ENCODE peak calls at places on chromosomes 6 and 20, in six cellular contexts. One of them, this sample, is unnamed.

GRCh38 chr6:155187994-155188706 is 75.7 kb upstream of the CLDN20 start:
- DNase-seq in neural crest cell: no peak
- DNase-seq in suprapubic skin: no peak
- DNase-seq in cardiac fibroblast: peak
- DNase-seq in GM10248: no peak
- DNase-seq in astrocyte of the spinal cord: peak
- DNase-seq in this sample: no peak

GRCh38 chr20:1527923-1528322 is 29.6 kb downstream of the SIRPD start:
- DNase-seq in GM10248: no peak
- DNase-seq in cardiac fibroblast: no peak
- DNase-seq in suprapubic skin: no peak
- DNase-seq in astrocyte of the spinal cord: no peak
- DNase-seq in neural crest cell: no peak
- DNase-seq in this sample: no peak

GRCh38 chr20:13865156-13865555 is 80.3 kb downstream of the NDUFAF5 start:
- DNase-seq in astrocyte of the spinal cord: no peak
- DNase-seq in suprapubic skin: no peak
- DNase-seq in neural crest cell: no peak
- DNase-seq in cardiac fibroblast: no peak
- DNase-seq in GM10248: no peak
- DNase-seq in this sample: no peak

GRCh38 chr6:79468587-79468986 is 68.6 kb downstream of the LCA5 start:
- DNase-seq in GM10248: no peak
- DNase-seq in suprapubic skin: no peak
- DNase-seq in neural crest cell: no peak
- DNase-seq in astrocyte of the spinal cord: no peak
- DNase-seq in cardiac fibroblast: no peak
- DNase-seq in this sample: no peak

GRCh38 chr6:84282566-84282965 is 55.1 kb upstream of the CEP162 start:
- DNase-seq in suprapubic skin: no peak
- DNase-seq in cardiac fibroblast: peak
- DNase-seq in astrocyte of the spinal cord: peak
- DNase-seq in GM10248: no peak
- DNase-seq in neural crest cell: no peak
- DNase-seq in this sample: no peak

GRCh38 chr6:160030103-160030502 is 61.2 kb downstream of the IGF2R start:
- DNase-seq in cardiac fibroblast: peak
- DNase-seq in GM10248: no peak
- DNase-seq in suprapubic skin: no peak
- DNase-seq in neural crest cell: no peak
- DNase-seq in astrocyte of the spinal cord: peak
- DNase-seq in this sample: peak

GRCh38 chr6:169008641-169009040 is 245.0 kb downstream of the THBS2 start:
- DNase-seq in suprapubic skin: no peak
- DNase-seq in cardiac fibroblast: peak
- DNase-seq in GM10248: no peak
- DNase-seq in astrocyte of the spinal cord: no peak
- DNase-seq in neural crest cell: no peak
- DNase-seq in this sample: no peak

GRCh38 chr20:51758978-51759544 is 9.1 kb downstream of the ATP9A start:
- DNase-seq in neural crest cell: no peak
- DNase-seq in cardiac fibroblast: no peak
- DNase-seq in astrocyte of the spinal cord: no peak
- DNase-seq in suprapubic skin: no peak
- DNase-seq in GM10248: no peak
- DNase-seq in this sample: no peak

GRCh38 chr6:5679696-5680494 is 326.8 kb downstream of the NRN1 start:
- DNase-seq in astrocyte of the spinal cord: no peak
- DNase-seq in cardiac fibroblast: no peak
- DNase-seq in GM10248: peak
- DNase-seq in suprapubic skin: no peak
- DNase-seq in neural crest cell: no peak
- DNase-seq in this sample: no peak

GRCh38 chr6:70479236-70479635 is 65.9 kb downstream of the FAM135A start:
- DNase-seq in cardiac fibroblast: peak
- DNase-seq in GM10248: no peak
- DNase-seq in suprapubic skin: no peak
- DNase-seq in astrocyte of the spinal cord: peak
- DNase-seq in neural crest cell: no peak
- DNase-seq in this sample: no peak

GRCh38 chr6:10692965-10693538 is 1.4 kb downstream of the C6orf52 start:
- DNase-seq in astrocyte of the spinal cord: no peak
- DNase-seq in neural crest cell: no peak
- DNase-seq in suprapubic skin: no peak
- DNase-seq in cardiac fibroblast: no peak
- DNase-seq in GM10248: no peak
- DNase-seq in this sample: no peak

GRCh38 chr20:37347891-37348642 is 2.1 kb downstream of the SRC start:
- DNase-seq in suprapubic skin: peak
- DNase-seq in neural crest cell: no peak
- DNase-seq in astrocyte of the spinal cord: no peak
- DNase-seq in GM10248: no peak
- DNase-seq in cardiac fibroblast: no peak
- DNase-seq in this sample: no peak

GRCh38 chr6:11675610-11676009 is 103.0 kb downstream of the ADTRP start:
- DNase-seq in GM10248: no peak
- DNase-seq in astrocyte of the spinal cord: no peak
- DNase-seq in suprapubic skin: no peak
- DNase-seq in neural crest cell: no peak
- DNase-seq in cardiac fibroblast: peak
- DNase-seq in this sample: no peak

GRCh38 chr6:124964084-124964763 is 2.0 kb downstream of the RNF217 start:
- DNase-seq in GM10248: no peak
- DNase-seq in cardiac fibroblast: peak
- DNase-seq in suprapubic skin: no peak
- DNase-seq in astrocyte of the spinal cord: peak
- DNase-seq in neural crest cell: no peak
- DNase-seq in this sample: no peak

GRCh38 chr20:34621383-34622367 is 55.2 kb downstream of the PIGU start:
- DNase-seq in GM10248: no peak
- DNase-seq in astrocyte of the spinal cord: no peak
- DNase-seq in cardiac fibroblast: peak
- DNase-seq in neural crest cell: no peak
- DNase-seq in suprapubic skin: no peak
- DNase-seq in this sample: no peak

GRCh38 chr6:166556871-166557322 is 29.6 kb downstream of the RAMACL start:
- DNase-seq in neural crest cell: no peak
- DNase-seq in GM10248: no peak
- DNase-seq in astrocyte of the spinal cord: peak
- DNase-seq in cardiac fibroblast: peak
- DNase-seq in suprapubic skin: peak
- DNase-seq in this sample: peak

GRCh38 chr20:8865636-8866035 is 203.3 kb upstream of the PLCB4 start:
- DNase-seq in cardiac fibroblast: no peak
- DNase-seq in neural crest cell: no peak
- DNase-seq in suprapubic skin: no peak
- DNase-seq in astrocyte of the spinal cord: no peak
- DNase-seq in GM10248: no peak
- DNase-seq in this sample: no peak

GRCh38 chr6:32947552-32948465 is 5.1 kb downstream of the HLA-DMA start:
- DNase-seq in astrocyte of the spinal cord: peak
- DNase-seq in suprapubic skin: no peak
- DNase-seq in neural crest cell: no peak
- DNase-seq in cardiac fibroblast: peak
- DNase-seq in GM10248: no peak
- DNase-seq in this sample: no peak

GRCh38 chr6:150617496-150618460 is 18.1 kb downstream of the PLEKHG1 start:
- DNase-seq in cardiac fibroblast: peak
- DNase-seq in suprapubic skin: no peak
- DNase-seq in GM10248: no peak
- DNase-seq in neural crest cell: no peak
- DNase-seq in astrocyte of the spinal cord: no peak
- DNase-seq in this sample: no peak

GRCh38 chr6:49607391-49607982 is 29.2 kb downstream of the RHAG start:
- DNase-seq in cardiac fibroblast: no peak
- DNase-seq in neural crest cell: no peak
- DNase-seq in GM10248: no peak
- DNase-seq in astrocyte of the spinal cord: no peak
- DNase-seq in suprapubic skin: no peak
- DNase-seq in this sample: no peak
- TF ChIP-seq CTCF in cardiac fibroblast: no peak
- TF ChIP-seq CTCF in neural crest cell: no peak
- TF ChIP-seq CTCF in GM10248: no peak
- TF ChIP-seq CTCF in astrocyte of the spinal cord: no peak
- TF ChIP-seq CTCF in suprapubic skin: no peak
- TF ChIP-seq CTCF in this sample: no peak

DNA sequence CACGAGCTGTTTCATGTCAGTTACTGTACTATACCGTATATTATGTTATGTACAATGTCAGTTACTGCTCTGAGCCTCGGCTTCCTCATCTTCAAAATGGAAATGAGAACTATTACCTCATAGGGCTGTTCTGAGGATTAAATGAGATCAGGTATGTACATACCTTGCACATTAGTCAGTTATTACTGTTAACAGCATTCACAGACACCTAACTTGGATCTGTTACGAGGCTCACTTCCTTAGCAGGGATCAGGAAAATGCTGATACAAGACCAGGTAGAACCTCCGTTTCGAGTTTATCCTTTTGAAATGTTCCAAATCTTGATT is 69.7 kb upstream of the TBC1D7 start:
- DNase-seq in astrocyte of the spinal cord: no peak
- DNase-seq in GM10248: no peak
- DNase-seq in cardiac fibroblast: no peak
- DNase-seq in neural crest cell: no peak
- DNase-seq in suprapubic skin: no peak
- DNase-seq in this sample: no peak
- TF ChIP-seq CTCF in astrocyte of the spinal cord: no peak
- TF ChIP-seq CTCF in GM10248: no peak
- TF ChIP-seq CTCF in cardiac fibroblast: no peak
- TF ChIP-seq CTCF in neural crest cell: no peak
- TF ChIP-seq CTCF in suprapubic skin: no peak
- TF ChIP-seq CTCF in this sample: no peak

DNA sequence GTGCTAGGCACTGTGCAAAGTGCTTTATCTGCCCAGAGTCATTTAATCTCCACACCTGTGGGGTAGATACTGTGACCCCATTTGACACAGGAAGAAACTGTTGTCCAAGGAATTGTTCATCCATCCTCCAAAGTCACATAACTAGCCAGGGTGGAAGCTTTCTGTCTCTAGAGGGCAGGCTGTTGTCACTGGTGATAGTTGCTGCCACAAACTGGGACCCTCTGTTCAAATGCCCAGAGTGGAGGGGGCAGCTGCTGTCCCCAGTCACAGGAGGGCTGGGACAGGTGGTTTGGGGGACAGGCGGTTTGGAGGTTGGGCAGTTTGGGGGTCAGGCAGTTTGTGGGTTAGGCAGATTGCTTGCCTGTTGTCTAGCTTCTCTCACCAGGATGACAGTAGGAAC is 16.1 kb upstream of the TMEM242 start:
- DNase-seq in suprapubic skin: no peak
- DNase-seq in cardiac fibroblast: no peak
- DNase-seq in GM10248: no peak
- DNase-seq in neural crest cell: no peak
- DNase-seq in astrocyte of the spinal cord: no peak
- DNase-seq in this sample: no peak
- TF ChIP-seq CTCF in suprapubic skin: no peak
- TF ChIP-seq CTCF in cardiac fibroblast: no peak
- TF ChIP-seq CTCF in GM10248: peak
- TF ChIP-seq CTCF in neural crest cell: no peak
- TF ChIP-seq CTCF in astrocyte of the spinal cord: peak
- TF ChIP-seq CTCF in this sample: no peak

DNA sequence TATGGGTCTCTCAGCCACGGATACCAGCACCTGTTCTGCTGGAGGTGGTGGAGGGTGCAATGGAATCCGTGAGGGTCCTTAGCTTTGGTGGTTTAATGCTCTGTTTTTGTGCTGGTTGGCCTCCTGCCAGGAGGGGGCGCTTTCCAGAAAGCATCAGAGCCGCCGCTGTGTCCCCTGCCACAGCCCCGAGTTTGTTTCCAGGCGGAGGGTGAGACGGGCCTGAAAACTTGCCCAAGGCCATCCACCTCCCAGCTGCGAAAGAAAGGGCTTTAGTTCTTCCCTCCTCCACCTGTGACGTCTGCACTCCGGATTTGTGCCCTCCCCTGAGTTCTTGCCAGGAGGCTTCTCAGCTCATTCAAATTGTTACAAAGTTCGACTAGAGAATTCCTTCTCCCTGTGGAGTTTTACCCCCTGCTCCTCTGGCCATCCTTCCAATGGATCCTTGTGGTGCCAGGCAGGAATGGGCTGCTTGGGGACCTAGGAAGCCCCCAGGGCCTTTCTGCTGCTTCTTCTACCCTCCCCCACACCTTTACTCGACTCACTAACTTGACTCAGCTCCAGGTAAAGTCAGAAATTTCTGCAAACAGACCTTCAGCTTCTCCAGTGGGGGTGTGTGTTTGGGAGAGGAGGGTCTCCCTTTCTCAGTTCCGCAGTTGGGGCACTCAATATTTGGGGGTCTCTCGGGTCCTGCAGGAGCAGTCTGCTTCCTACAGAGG is 873.7 kb downstream of the KIF16B start:
- DNase-seq in cardiac fibroblast: no peak
- DNase-seq in suprapubic skin: no peak
- DNase-seq in neural crest cell: no peak
- DNase-seq in astrocyte of the spinal cord: no peak
- DNase-seq in GM10248: no peak
- DNase-seq in this sample: no peak
- TF ChIP-seq CTCF in cardiac fibroblast: no peak
- TF ChIP-seq CTCF in suprapubic skin: no peak
- TF ChIP-seq CTCF in neural crest cell: peak
- TF ChIP-seq CTCF in astrocyte of the spinal cord: no peak
- TF ChIP-seq CTCF in GM10248: no peak
- TF ChIP-seq CTCF in this sample: no peak

This sample was measured in AG09319.